ENCODE peak calls at places on chromosomes 12 and 14, in five cellular contexts. P is GM12878, D is HepG2, Z is A549, U is K562. A is an unnamed sample.

GRCh38 chr12:27623645-27624044 is 72.6 kb upstream of the REP15 start:
- DNase-seq in U (no peak), P (no peak), D (no peak), Z (peak; percentile 55), A (no peak)

GRCh38 chr12:26555139-26555538 is 277.9 kb downstream of the ITPR2 start:
- DNase-seq in D (no peak), Z (no peak), P (no peak), U (no peak), A (no peak)

GRCh38 chr14:35973770-35974169 is 147.6 kb downstream of the BRMS1L start:
- DNase-seq in Z (no peak), P (no peak), D (no peak), U (no peak), A (no peak)

GRCh38 chr14:67928375-67928774 is 108.8 kb downstream of the RAD51B start:
- DNase-seq in D (no peak), Z (no peak), P (no peak), U (peak; percentile 4), A (peak; percentile 36)

GRCh38 chr14:37591311-37591940 is 3.6 kb downstream of the FOXA1 start:
- DNase-seq in P (no peak), U (no peak), Z (peak; percentile 80), D (no peak), A (peak; percentile 82)

GRCh38 chr12:107558141-107558815 is 127.3 kb upstream of the PWP1 start:
- DNase-seq in U (no peak), Z (no peak), P (no peak), D (no peak), A (no peak)

GRCh38 chr12:68919581-68920239 is 13.3 kb downstream of the CPM start:
- DNase-seq in Z (no peak), P (no peak), U (no peak), D (no peak), A (no peak)

GRCh38 chr12:3441435-3441834 is 49.6 kb upstream of the PRMT8 start:
- DNase-seq in D (no peak), U (no peak), Z (no peak), P (no peak), A (no peak)

GRCh38 chr12:96824838-96825236 is 82.2 kb upstream of the NEDD1 start:
- DNase-seq in P (no peak), D (no peak), U (no peak), Z (no peak), A (no peak)

GRCh38 chr14:89638888-89639287 is 221.9 kb upstream of the FOXN3 start:
- DNase-seq in P (no peak), Z (no peak), U (no peak), D (no peak), A (no peak)

GRCh38 chr14:89641495-89642162 is 224.6 kb upstream of the FOXN3 start:
- DNase-seq in P (peak; percentile 79), Z (no peak), U (no peak), D (peak; percentile 66), A (no peak)

GRCh38 chr14:89640141-89640540 is 223.1 kb upstream of the FOXN3 start:
- DNase-seq in Z (no peak), P (no peak), D (no peak), U (no peak), A (no peak)

GRCh38 chr14:89635615-89636014 is 218.6 kb upstream of the FOXN3 start:
- DNase-seq in Z (no peak), U (no peak), P (no peak), D (no peak), A (no peak)

GRCh38 chr14:89639687-89640086 is 222.7 kb upstream of the FOXN3 start:
- DNase-seq in D (no peak), Z (no peak), U (no peak), P (no peak), A (no peak)
- TF ChIP-seq ESRRA in D (no peak), Z (no peak), U (no peak), P (no peak), A (no peak)

GRCh38 chr12:23084236-23084995 is 459.4 kb downstream of the ETNK1 start:
- DNase-seq in P (no peak), Z (peak; percentile 59), U (peak; percentile 17), D (peak; percentile 6), A (no peak)

GRCh38 chr12:23088594-23088993 is 463.6 kb downstream of the ETNK1 start:
- DNase-seq in Z (no peak), P (no peak), D (no peak), U (no peak), A (no peak)

DNA sequence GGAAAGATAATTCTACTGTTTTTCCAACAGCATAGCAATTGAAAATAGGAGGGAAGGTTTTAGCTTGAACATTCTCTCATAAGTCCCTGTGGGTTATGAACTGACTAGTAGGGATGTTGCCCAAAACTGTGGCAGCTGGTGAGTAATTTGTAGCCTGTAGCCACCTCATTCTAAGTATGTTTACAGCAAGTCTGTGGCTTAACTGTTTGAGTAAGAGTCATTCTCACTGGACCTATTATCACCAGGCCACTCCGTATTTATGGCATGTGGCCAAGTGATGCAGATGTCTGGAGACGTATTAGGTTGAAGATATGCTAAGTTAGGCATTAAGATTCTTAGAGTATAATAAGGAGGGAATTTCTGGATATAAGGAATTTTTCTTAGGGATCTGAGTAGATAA is 458.3 kb downstream of the ETNK1 start:
- DNase-seq in P (no peak), U (no peak), D (no peak), Z (peak; percentile 2), A (no peak)
- TF ChIP-seq ESRRA in P (no peak), U (no peak), D (no peak), Z (no peak), A (no peak)

DNA sequence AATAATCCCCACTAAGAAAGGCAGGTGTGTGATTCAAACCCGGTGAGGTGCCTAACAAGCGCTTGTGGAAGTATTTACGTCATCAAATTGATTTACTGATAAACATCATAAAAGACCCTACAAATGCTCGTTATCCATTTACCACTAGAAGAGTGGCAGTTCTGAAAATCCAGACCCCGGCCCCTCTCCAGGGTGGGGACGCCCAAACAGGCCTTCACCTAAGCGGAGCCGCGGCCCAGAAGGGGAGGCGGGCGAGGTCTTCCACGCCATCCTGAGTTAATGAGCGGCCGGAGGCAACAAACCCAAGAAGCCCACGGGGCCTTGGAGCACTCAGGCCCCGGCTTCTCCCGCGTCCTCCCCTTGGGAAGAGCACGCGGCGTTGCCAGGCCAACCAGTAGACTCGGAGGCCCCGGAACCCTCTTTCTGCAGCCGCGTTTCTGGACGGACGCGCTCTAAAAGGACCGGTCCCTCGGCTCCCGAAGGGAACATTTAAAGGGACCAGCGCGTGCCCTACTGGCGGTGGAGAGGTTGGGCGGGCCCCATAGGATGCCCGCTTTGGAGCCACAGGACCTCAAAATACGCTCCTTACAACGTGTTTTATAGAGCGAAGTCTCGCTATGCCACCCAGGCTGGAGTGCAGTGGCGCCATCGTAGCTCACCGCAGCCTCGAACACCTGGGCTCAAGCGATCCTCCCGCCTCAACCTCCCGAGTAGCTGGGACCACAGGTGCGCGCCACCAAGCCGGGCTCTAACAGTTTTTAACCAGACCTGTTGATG is 3.5 kb downstream of the PTPN21 start:
- DNase-seq in D (no peak), U (peak; percentile 44), Z (peak; percentile 91), P (no peak), A (peak; percentile 86)
- TF ChIP-seq ESRRA in D (no peak), U (no peak), Z (no peak), P (no peak), A (peak; percentile 35)

DNA sequence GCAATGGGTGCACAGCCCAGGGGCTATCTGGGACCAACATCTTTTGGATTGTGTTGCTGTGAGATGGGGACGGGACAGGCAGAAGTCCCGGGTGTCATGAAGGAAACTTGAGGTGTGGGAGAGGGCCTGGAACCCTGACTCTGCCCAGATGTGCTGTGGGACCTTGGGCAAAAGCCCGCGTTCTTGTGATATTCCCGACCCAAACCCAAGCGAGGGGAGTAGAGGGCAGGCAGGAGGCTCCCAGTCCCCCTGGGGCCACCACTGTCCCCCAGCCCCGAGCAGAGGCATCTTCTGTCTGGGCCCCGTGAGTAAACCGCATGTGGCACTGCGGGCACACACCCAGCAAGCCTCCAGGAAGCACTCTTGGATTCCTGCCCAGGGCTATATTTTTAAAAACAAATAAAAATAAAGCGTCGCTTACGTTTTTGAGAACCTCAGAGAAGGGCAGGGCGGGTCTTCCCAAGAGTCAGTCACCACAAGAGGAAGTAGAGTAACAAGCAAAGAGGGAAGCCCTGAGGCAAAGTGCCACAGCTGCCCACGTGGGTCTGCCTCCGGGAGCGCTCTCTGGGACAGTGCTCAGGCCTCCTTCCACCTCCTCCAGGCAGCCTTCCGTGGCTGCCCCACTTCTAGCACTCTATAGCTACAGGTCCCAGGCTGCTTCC is 39.5 kb downstream of the BEGAIN start:
- DNase-seq in P (no peak), Z (no peak), U (no peak), D (no peak), A (no peak)
- TF ChIP-seq ESRRA in P (no peak), Z (no peak), U (no peak), D (no peak), A (no peak)

GRCh38 chr12:91057349-91057748 is 475 bp downstream of the KERA start:
- DNase-seq in Z (no peak), U (no peak), D (no peak), P (no peak), A (no peak)
- TF ChIP-seq ESRRA in Z (no peak), U (no peak), D (no peak), P (no peak), A (no peak)

GRCh38 chr12:57735952-57736742 is 2.4 kb downstream of the AGAP2 start:
- DNase-seq in P (no peak), Z (peak; percentile 67), U (peak; percentile 85), D (peak; percentile 37), A (peak; percentile 80)
- TF ChIP-seq ESRRA in P (no peak), Z (no peak), U (peak; percentile 24), D (no peak), A (no peak)

GRCh38 chr12:90499793-90500192 is 455.2 kb downstream of the CCER1 start:
- DNase-seq in P (no peak), D (no peak), U (no peak), Z (no peak), A (no peak)
- TF ChIP-seq ESRRA in P (no peak), D (no peak), U (no peak), Z (no peak), A (no peak)

A was measured in WTC11.